ENCODE peak calls at places on chromosomes 1 and 21, in ten cellular contexts. U, Q, Y, G, W, P, A, X, B and T are unnamed samples.

GRCh38 chr1:37461698-37462436 is 12.5 kb upstream of the ZC3H12A start:
- DNase-seq in U (no peak), Q (no peak), Y (no peak), G (no peak), W (no peak), P (no peak), A (no peak), X (no peak), B (no peak), T (no peak)

GRCh38 chr1:201750934-201751333 is 78.0 kb upstream of the IPO9 start:
- DNase-seq in U (no peak), Q (no peak), Y (no peak), G (no peak), W (no peak), P (peak; percentile 85), A (no peak), X (no peak), B (no peak), T (no peak)

GRCh38 chr1:46483597-46483996 is 6.0 kb upstream of the DMBX1 start:
- DNase-seq in U (no peak), Q (no peak), Y (no peak), G (no peak), W (no peak), P (no peak), A (no peak), X (no peak), B (no peak), T (no peak)

GRCh38 chr1:87867631-87868030 is 539.0 kb downstream of the LMO4 start:
- DNase-seq in U (no peak), Q (no peak), Y (no peak), G (no peak), W (no peak), P (peak; percentile 33), A (no peak), X (no peak), B (no peak), T (no peak)

GRCh38 chr1:190479537-190479936 is 1.9 kb upstream of the BRINP3 start:
- DNase-seq in U (peak; percentile 16), Q (no peak), Y (no peak), G (no peak), W (no peak), P (no peak), A (no peak), X (peak; percentile 26), B (no peak), T (no peak)

GRCh38 chr1:27971674-27972073 is 11.9 kb downstream of the XKR8 start:
- DNase-seq in U (no peak), Q (no peak), Y (no peak), G (no peak), W (no peak), P (no peak), A (no peak), X (peak; percentile 28), B (no peak), T (no peak)

GRCh38 chr1:205440476-205441317 is 15.1 kb downstream of the BLACAT1 start:
- DNase-seq in U (peak; percentile 51), Q (peak; percentile 53), Y (no peak), G (no peak), W (peak; percentile 76), P (peak; percentile 58), A (peak; percentile 47), X (peak; percentile 55), B (peak; percentile 84), T (peak; percentile 41)

GRCh38 chr1:81799939-81800740 is 594 bp upstream of the ADGRL2 start:
- DNase-seq in U (peak; percentile 63), Q (peak; percentile 72), Y (no peak), G (peak; percentile 38), W (peak; percentile 65), P (peak; percentile 66), A (peak; percentile 63), X (peak; percentile 86), B (peak; percentile 79), T (no peak)

GRCh38 chr1:27436204-27437159 is 44.1 kb downstream of the GPR3 start:
- DNase-seq in U (no peak), Q (no peak), Y (no peak), G (no peak), W (no peak), P (peak; percentile 78), A (no peak), X (no peak), B (no peak), T (no peak)

GRCh38 chr1:205505791-205506190 is 1.3 kb downstream of the CDK18 start:
- DNase-seq in U (peak; percentile 92), Q (no peak), Y (no peak), G (peak; percentile 76), W (peak; percentile 59), P (no peak), A (no peak), X (no peak), B (no peak), T (no peak)

GRCh38 chr1:112509660-112510178 is 954 bp downstream of the WNT2B start:
- DNase-seq in U (no peak), Q (no peak), Y (no peak), G (no peak), W (no peak), P (no peak), A (no peak), X (no peak), B (no peak), T (no peak)

GRCh38 chr1:112509005-112509659 is 367 bp downstream of the WNT2B start:
- DNase-seq in U (peak; percentile 28), Q (peak; percentile 58), Y (no peak), G (no peak), W (peak; percentile 26), P (no peak), A (no peak), X (no peak), B (peak; percentile 60), T (peak; percentile 41)

GRCh38 chr1:112508242-112509004 is at the start of gene WNT2B:
- DNase-seq in U (no peak), Q (peak; percentile 76), Y (no peak), G (no peak), W (peak; percentile 46), P (no peak), A (no peak), X (peak; percentile 22), B (peak; percentile 76), T (peak; percentile 43)

GRCh38 chr1:112511897-112512296 is 3.1 kb downstream of the WNT2B start:
- DNase-seq in U (no peak), Q (no peak), Y (no peak), G (no peak), W (no peak), P (no peak), A (no peak), X (no peak), B (no peak), T (no peak)

GRCh38 chr1:112510340-112510739 is 1.6 kb downstream of the WNT2B start:
- DNase-seq in U (no peak), Q (no peak), Y (no peak), G (no peak), W (no peak), P (no peak), A (no peak), X (no peak), B (no peak), T (no peak)
- TF ChIP-seq CTCF in U (no peak), Q (no peak), Y (no peak), G (no peak), W (no peak), P (no peak), A (no peak), X (no peak), B (no peak), T (no peak)

GRCh38 chr1:84756455-84757082 is 66.3 kb upstream of the SSX2IP start:
- DNase-seq in U (no peak), Q (no peak), Y (no peak), G (no peak), W (no peak), P (no peak), A (no peak), X (peak; percentile 14), B (no peak), T (no peak)
- TF ChIP-seq CTCF in U (no peak), Q (no peak), Y (no peak), G (no peak), W (no peak), P (no peak), A (no peak), X (no peak), B (no peak), T (no peak)

DNA sequence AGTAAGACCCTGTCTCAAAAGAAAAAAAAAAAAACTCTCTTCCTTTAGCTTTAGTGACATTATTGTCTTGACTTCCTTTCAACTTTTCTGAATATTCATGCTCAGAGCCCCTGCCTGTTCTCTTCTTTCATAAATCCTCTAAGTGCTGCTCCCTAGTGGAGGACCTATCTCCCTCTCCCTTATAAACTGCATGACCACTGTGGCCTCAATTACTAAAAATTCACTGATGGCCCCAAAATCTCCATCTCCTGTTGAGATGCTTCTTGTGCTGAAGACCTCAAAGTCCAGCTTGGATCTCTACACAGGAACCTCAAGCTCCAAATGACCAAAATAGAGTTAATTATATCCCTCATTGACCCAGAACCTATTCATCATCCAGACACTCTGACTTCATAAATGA is 7.8 kb downstream of the ITLN1 start:
- DNase-seq in U (no peak), Q (no peak), Y (no peak), G (no peak), W (no peak), P (no peak), A (no peak), X (no peak), B (no peak), T (no peak)
- TF ChIP-seq CTCF in U (no peak), Q (no peak), Y (no peak), G (no peak), W (no peak), P (no peak), A (no peak), X (peak; percentile 6), B (peak; percentile 60), T (no peak)

GRCh38 chr1:89460348-89460747 is 64.3 kb upstream of the LRRC8B start:
- DNase-seq in U (no peak), Q (no peak), Y (no peak), G (no peak), W (no peak), P (no peak), A (no peak), X (no peak), B (no peak), T (no peak)
- TF ChIP-seq CTCF in U (no peak), Q (no peak), Y (no peak), G (no peak), W (no peak), P (no peak), A (no peak), X (no peak), B (no peak), T (no peak)

DNA sequence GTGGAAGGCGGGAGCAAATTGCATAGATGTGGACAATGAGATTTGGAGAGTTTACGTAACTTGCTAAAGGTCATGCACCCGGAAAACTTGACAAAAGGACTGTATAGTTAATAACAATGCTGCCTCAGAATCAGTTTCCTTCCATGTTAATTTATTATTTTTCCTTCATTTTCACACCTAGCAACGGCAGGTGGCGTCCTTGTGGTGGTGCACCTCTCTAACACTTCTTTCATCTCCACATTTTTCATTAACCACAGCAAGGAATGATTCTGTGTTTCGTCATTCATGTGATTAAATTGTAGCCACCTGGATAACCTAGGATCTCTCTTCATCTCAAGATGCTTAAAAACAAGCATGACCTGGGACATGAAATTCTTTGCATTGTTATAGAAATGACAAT is 2133.0 kb downstream of the NCAM2 start:
- DNase-seq in U (no peak), Q (peak; percentile 14), Y (no peak), G (no peak), W (no peak), P (no peak), A (no peak), X (peak; percentile 9), B (no peak), T (no peak)
- TF ChIP-seq CTCF in U (no peak), Q (no peak), Y (no peak), G (no peak), W (no peak), P (no peak), A (no peak), X (no peak), B (peak; percentile 61), T (no peak)

GRCh38 chr1:161484613-161485012 is 20.6 kb upstream of the FCGR2A start:
- DNase-seq in U (no peak), Q (no peak), Y (no peak), G (no peak), W (no peak), P (no peak), A (no peak), X (no peak), B (no peak), T (no peak)
- TF ChIP-seq CTCF in U (no peak), Q (no peak), Y (no peak), G (peak; percentile 9), W (no peak), P (peak; percentile 17), A (peak; percentile 35), X (peak; percentile 35), B (peak; percentile 47), T (no peak)